ENCODE peak calls at places on chromosomes 4 and X, in seven cellular contexts. One of them, this sample, is unnamed.
A peak's percentile ranks its signal among the peaks of the same experiment; 100 is the strongest.

GRCh38 chrX:80879916-80880315 is 70.2 kb upstream of the BRWD3 start:
- DNase-seq in suprapubic skin: no peak
- DNase-seq in uterus: no peak
- DNase-seq in heart left ventricle: no peak
- DNase-seq in stomach: no peak
- DNase-seq in IMR-90: peak; percentile 5
- DNase-seq in adrenal gland: peak; percentile 20
- DNase-seq in this sample: no peak

GRCh38 chr4:173538148-173538902 is 8.3 kb upstream of the HAND2 start:
- DNase-seq in suprapubic skin: no peak
- DNase-seq in uterus: no peak
- DNase-seq in heart left ventricle: peak; percentile 60
- DNase-seq in stomach: no peak
- DNase-seq in IMR-90: no peak
- DNase-seq in adrenal gland: no peak
- DNase-seq in this sample: no peak

GRCh38 chrX:46758163-46758955 is 559 bp downstream of the SLC9A7 start:
- DNase-seq in suprapubic skin: no peak
- DNase-seq in uterus: no peak
- DNase-seq in heart left ventricle: no peak
- DNase-seq in stomach: no peak
- DNase-seq in IMR-90: peak; percentile 10
- DNase-seq in adrenal gland: no peak
- DNase-seq in this sample: no peak

GRCh38 chrX:68599256-68600152 is 48.0 kb upstream of the STARD8 start:
- DNase-seq in suprapubic skin: no peak
- DNase-seq in uterus: no peak
- DNase-seq in heart left ventricle: no peak
- DNase-seq in stomach: no peak
- DNase-seq in IMR-90: peak; percentile 4
- DNase-seq in adrenal gland: no peak
- DNase-seq in this sample: no peak

GRCh38 chr4:66590488-66591215 is 920.4 kb upstream of the EPHA5 start:
- DNase-seq in suprapubic skin: no peak
- DNase-seq in uterus: no peak
- DNase-seq in heart left ventricle: no peak
- DNase-seq in stomach: no peak
- DNase-seq in IMR-90: peak; percentile 3
- DNase-seq in adrenal gland: no peak
- DNase-seq in this sample: no peak

GRCh38 chrX:149274516-149275105 is 230.5 kb downstream of the IDS start:
- DNase-seq in suprapubic skin: no peak
- DNase-seq in uterus: no peak
- DNase-seq in heart left ventricle: no peak
- DNase-seq in stomach: no peak
- DNase-seq in IMR-90: no peak
- DNase-seq in adrenal gland: no peak
- DNase-seq in this sample: no peak

GRCh38 chr4:8688041-8688907 is 95.7 kb downstream of the CPZ start:
- DNase-seq in suprapubic skin: peak; percentile 30
- DNase-seq in uterus: no peak
- DNase-seq in heart left ventricle: no peak
- DNase-seq in stomach: no peak
- DNase-seq in IMR-90: peak; percentile 2
- DNase-seq in adrenal gland: no peak
- DNase-seq in this sample: no peak

GRCh38 chr4:38529189-38530115 is 134.5 kb upstream of the KLF3 start:
- DNase-seq in suprapubic skin: no peak
- DNase-seq in uterus: no peak
- DNase-seq in heart left ventricle: peak; percentile 44
- DNase-seq in stomach: peak; percentile 81
- DNase-seq in IMR-90: no peak
- DNase-seq in adrenal gland: peak; percentile 34
- DNase-seq in this sample: no peak

GRCh38 chr4:74364649-74365491 is at the start of gene EREG:
- DNase-seq in suprapubic skin: no peak
- DNase-seq in uterus: no peak
- DNase-seq in heart left ventricle: peak; percentile 31
- DNase-seq in stomach: no peak
- DNase-seq in IMR-90: peak; percentile 62
- DNase-seq in adrenal gland: no peak
- DNase-seq in this sample: no peak

DNA sequence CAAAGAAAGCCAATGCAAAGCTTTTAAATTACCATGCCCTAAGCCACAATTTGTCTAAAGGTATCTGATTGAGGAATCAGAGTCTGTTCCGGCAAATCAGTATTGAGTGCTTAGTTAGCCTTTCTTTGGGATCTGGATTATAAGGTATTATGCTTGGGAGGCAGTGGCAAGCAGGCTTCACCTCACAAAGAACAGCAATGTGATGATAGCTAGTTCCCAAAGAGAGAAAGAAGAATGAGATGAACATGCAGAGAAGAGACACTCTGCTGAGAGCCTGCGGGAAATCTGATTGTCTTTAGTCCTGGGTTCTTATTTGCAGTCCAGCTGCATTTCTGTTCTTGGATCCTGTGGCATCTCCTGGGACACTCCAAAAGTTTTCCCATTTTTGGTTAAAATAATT is 35.2 kb downstream of the WDFY3 start:
- DNase-seq in suprapubic skin: no peak
- DNase-seq in uterus: no peak
- DNase-seq in heart left ventricle: no peak
- DNase-seq in stomach: no peak
- DNase-seq in IMR-90: no peak
- DNase-seq in adrenal gland: no peak
- DNase-seq in this sample: no peak
- H3K27ac ChIP-seq in suprapubic skin: no peak overlapping the region
- H3K27ac ChIP-seq in uterus: no peak overlapping the region
- H3K27ac ChIP-seq in heart left ventricle: no peak overlapping the region
- H3K27ac ChIP-seq in stomach: no peak overlapping the region
- H3K27ac ChIP-seq in IMR-90: no peak overlapping the region
- H3K27ac ChIP-seq in adrenal gland: no peak overlapping the region
- H3K27ac ChIP-seq in this sample: no peak overlapping the region

DNA sequence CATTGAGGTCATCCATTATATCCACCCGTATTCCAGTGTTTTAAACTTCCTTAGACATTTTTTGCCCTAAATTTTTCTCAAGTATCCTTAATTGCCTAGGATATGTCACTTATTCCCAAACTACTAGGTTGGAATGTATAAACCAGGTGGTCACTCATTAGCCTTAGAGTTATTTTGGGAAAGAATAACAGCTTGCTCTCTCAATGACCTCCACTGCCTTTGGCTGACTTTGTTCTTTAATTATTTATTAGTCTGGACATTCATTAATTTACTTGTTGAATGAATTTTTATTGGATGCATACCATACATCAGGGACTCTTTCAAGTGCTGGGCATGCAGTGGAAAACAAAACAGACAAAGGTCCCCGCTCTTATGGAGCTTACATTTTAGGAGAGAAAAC is 609.3 kb upstream of the IGFBP7 start:
- DNase-seq in suprapubic skin: no peak
- DNase-seq in uterus: no peak
- DNase-seq in heart left ventricle: no peak
- DNase-seq in stomach: no peak
- DNase-seq in IMR-90: no peak
- DNase-seq in adrenal gland: no peak
- DNase-seq in this sample: no peak
- H3K4me1 ChIP-seq in suprapubic skin: no peaks in the 10 kb centered on the region
- H3K4me1 ChIP-seq in uterus: no peaks in the 10 kb centered on the region
- H3K4me1 ChIP-seq in heart left ventricle: no peaks in the 10 kb centered on the region
- H3K4me1 ChIP-seq in stomach: no peaks in the 10 kb centered on the region
- H3K4me1 ChIP-seq in IMR-90: no peaks in the 10 kb centered on the region
- H3K4me1 ChIP-seq in adrenal gland: no peaks in the 10 kb centered on the region
- H3K4me1 ChIP-seq in this sample: no peaks in the 10 kb centered on the region

DNA sequence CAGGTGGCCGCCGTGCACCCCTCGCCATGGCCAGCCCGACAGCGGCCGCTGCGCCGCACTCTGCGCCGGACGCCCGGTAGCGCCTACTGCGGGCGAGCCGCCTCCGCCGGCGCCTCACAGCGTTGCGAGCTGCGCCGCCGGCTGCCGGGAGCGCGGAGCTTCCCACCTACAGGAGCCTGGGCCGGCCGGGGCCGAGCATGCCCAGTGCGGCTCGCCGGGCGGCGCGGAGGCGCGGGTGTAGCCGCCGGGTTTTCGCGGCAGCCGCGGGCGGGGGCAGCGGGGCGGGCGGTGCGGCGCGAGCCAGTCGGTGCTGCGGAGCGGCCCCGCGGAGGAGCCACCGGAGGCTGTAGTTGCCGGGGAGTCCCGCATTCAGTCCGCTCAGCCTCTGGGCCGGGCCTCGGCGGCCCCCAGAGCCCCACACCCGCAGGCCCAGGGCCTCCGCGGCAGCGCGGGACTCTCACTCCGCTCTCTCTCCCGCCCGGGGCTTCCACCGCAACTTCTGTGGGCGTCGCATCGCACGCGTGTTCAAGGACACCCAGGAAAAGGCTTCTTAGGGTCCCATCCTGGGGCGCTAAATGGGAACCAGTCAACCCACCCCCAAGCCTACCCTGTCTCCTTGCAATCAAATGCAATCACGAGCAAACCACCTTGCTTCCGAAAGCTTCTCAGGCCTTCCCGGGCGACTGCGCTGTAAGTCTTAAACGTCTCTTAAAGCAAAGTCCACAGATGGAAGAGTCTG is at the start of gene MFAP3L:
- DNase-seq in suprapubic skin: peak; percentile 90
- DNase-seq in uterus: peak; percentile 80
- DNase-seq in heart left ventricle: peak; percentile 91
- DNase-seq in stomach: peak; percentile 92
- DNase-seq in IMR-90: peak; percentile 84
- DNase-seq in adrenal gland: peak; percentile 84
- DNase-seq in this sample: no peak
- TF ChIP-seq POLR2A in suprapubic skin: peak; percentile 7
- TF ChIP-seq POLR2A in uterus: peak; percentile 87
- TF ChIP-seq POLR2A in heart left ventricle: peak; percentile 46
- TF ChIP-seq POLR2A in stomach: no peak
- TF ChIP-seq POLR2A in IMR-90: no peak
- TF ChIP-seq POLR2A in adrenal gland: peak; percentile 84
- TF ChIP-seq POLR2A in this sample: peak; percentile 53

GRCh38 chrX:123803331-123803983 is 56.4 kb upstream of the XIAP start:
- DNase-seq in suprapubic skin: no peak
- DNase-seq in uterus: no peak
- DNase-seq in heart left ventricle: peak; percentile 17
- DNase-seq in stomach: no peak
- DNase-seq in IMR-90: peak; percentile 75
- DNase-seq in adrenal gland: peak; percentile 20
- DNase-seq in this sample: no peak
- H3K27ac ChIP-seq in suprapubic skin: peak overlapping the region; percentile 41
- H3K27ac ChIP-seq in uterus: no peak overlapping the region
- H3K27ac ChIP-seq in heart left ventricle: peak overlapping the region; percentile 26
- H3K27ac ChIP-seq in stomach: no peak overlapping the region
- H3K27ac ChIP-seq in IMR-90: peak overlapping the region; percentile 47
- H3K27ac ChIP-seq in adrenal gland: no peak overlapping the region
- H3K27ac ChIP-seq in this sample: peak overlapping the region; percentile 40

DNA sequence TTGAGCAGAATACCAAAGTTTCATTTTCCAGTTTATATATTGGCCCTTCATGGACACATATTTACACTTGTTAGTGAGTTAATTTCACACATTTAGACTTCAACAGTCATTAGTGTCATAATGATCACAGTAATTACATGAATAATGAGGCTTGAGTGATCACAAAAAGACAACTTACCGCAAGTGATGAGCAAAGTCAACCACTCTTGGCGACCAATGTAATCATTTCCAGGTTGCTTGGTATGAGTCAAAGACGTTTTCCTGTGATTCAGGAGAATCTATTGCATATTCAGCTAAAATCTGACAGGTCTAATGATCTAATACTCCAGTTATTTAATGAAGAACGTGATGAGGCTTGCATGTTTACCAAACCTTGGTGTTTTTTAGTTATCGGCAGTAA is 407.9 kb upstream of the TENM3 start:
- DNase-seq in suprapubic skin: no peak
- DNase-seq in uterus: no peak
- DNase-seq in heart left ventricle: no peak
- DNase-seq in stomach: no peak
- DNase-seq in IMR-90: no peak
- DNase-seq in adrenal gland: no peak
- DNase-seq in this sample: no peak
- H3K4me1 ChIP-seq in suprapubic skin: no peaks in the 10 kb centered on the region
- H3K4me1 ChIP-seq in uterus: no peaks in the 10 kb centered on the region
- H3K4me1 ChIP-seq in heart left ventricle: no peaks in the 10 kb centered on the region
- H3K4me1 ChIP-seq in stomach: no peaks in the 10 kb centered on the region
- H3K4me1 ChIP-seq in IMR-90: no peaks in the 10 kb centered on the region
- H3K4me1 ChIP-seq in adrenal gland: no peaks in the 10 kb centered on the region
- H3K4me1 ChIP-seq in this sample: no peaks in the 10 kb centered on the region

GRCh38 chrX:4710618-4711433 is 997.4 kb upstream of the PRKX start:
- DNase-seq in suprapubic skin: no peak
- DNase-seq in uterus: no peak
- DNase-seq in heart left ventricle: no peak
- DNase-seq in stomach: peak; percentile 76
- DNase-seq in IMR-90: no peak
- DNase-seq in adrenal gland: no peak
- DNase-seq in this sample: no peak
- TF ChIP-seq POLR2A in suprapubic skin: no peak
- TF ChIP-seq POLR2A in uterus: no peak
- TF ChIP-seq POLR2A in heart left ventricle: no peak
- TF ChIP-seq POLR2A in stomach: no peak
- TF ChIP-seq POLR2A in IMR-90: no peak
- TF ChIP-seq POLR2A in adrenal gland: no peak
- TF ChIP-seq POLR2A in this sample: no peak

GRCh38 chr4:3389186-3389878 is 52.4 kb upstream of the HGFAC start:
- DNase-seq in suprapubic skin: peak; percentile 61
- DNase-seq in uterus: no peak
- DNase-seq in heart left ventricle: no peak
- DNase-seq in stomach: no peak
- DNase-seq in IMR-90: no peak
- DNase-seq in adrenal gland: no peak
- DNase-seq in this sample: no peak
- H3K27ac ChIP-seq in suprapubic skin: peak overlapping the region; percentile 88
- H3K27ac ChIP-seq in uterus: peak overlapping the region; percentile 67
- H3K27ac ChIP-seq in heart left ventricle: peak overlapping the region; percentile 64
- H3K27ac ChIP-seq in stomach: peak overlapping the region; percentile 71
- H3K27ac ChIP-seq in IMR-90: peak overlapping the region; percentile 50
- H3K27ac ChIP-seq in adrenal gland: no peak overlapping the region
- H3K27ac ChIP-seq in this sample: peak overlapping the region; percentile 87

This sample was measured in vagina.